ENCODE peak calls at places on chromosomes 12 and 14, in eight cellular contexts. U is Panc1; W is heart left ventricle; P is CD4-positive, alpha-beta T cell; K is stomach; A is adrenal gland; J is heart right ventricle; S is SK-N-SH. B is an unnamed sample. For H3K9me3, the result is how much of the 10 kb centered on the place peaks cover.

GRCh38 chr14:89614009-89614691 is 197.1 kb upstream of the FOXN3 start:
- DNase-seq in U (no peak), W (no peak), P (no peak), K (no peak), A (no peak), J (no peak), S (no peak), B (no peak)

GRCh38 chr14:68573126-68573525 is 219.7 kb downstream of the ZFP36L1 start:
- DNase-seq in U (no peak), W (no peak), P (no peak), K (no peak), A (no peak), J (no peak), S (no peak), B (no peak)

GRCh38 chr12:86683568-86683991 is 427.4 kb upstream of the MGAT4C start:
- DNase-seq in U (no peak), W (no peak), P (no peak), K (no peak), A (no peak), J (no peak), S (no peak), B (no peak)

GRCh38 chr12:91985002-91985767 is 160.5 kb downstream of the BTG1 start:
- DNase-seq in U (no peak), W (no peak), P (no peak), K (no peak), A (no peak), J (no peak), S (no peak), B (no peak)

GRCh38 chr12:75097003-75097402 is 112.6 kb downstream of the KCNC2 start:
- DNase-seq in U (no peak), W (no peak), P (no peak), K (no peak), A (no peak), J (no peak), S (no peak), B (no peak)

GRCh38 chr12:108657130-108657745 is 23.5 kb upstream of the SELPLG start:
- DNase-seq in U (no peak), W (no peak), P (no peak), K (no peak), A (no peak), J (no peak), S (no peak), B (no peak)

GRCh38 chr12:52798671-52799497 is 3.0 kb upstream of the KRT3 start:
- DNase-seq in U (peak), W (no peak), P (no peak), K (no peak), A (no peak), J (no peak), S (no peak), B (no peak)

GRCh38 chr12:49301759-49302158 is 6.8 kb downstream of the PRPH start:
- DNase-seq in U (no peak), W (no peak), P (no peak), K (no peak), A (no peak), J (no peak), S (no peak), B (no peak)

GRCh38 chr12:51009038-51009437 is 17.1 kb downstream of the SLC11A2 start:
- DNase-seq in U (no peak), W (peak), P (peak), K (peak), A (peak), J (peak), S (no peak), B (peak)

GRCh38 chr12:40058721-40059190 is 47.1 kb downstream of the SLC2A13 start:
- DNase-seq in U (no peak), W (no peak), P (no peak), K (no peak), A (no peak), J (no peak), S (no peak), B (no peak)

GRCh38 chr12:120054293-120054692 is 62.3 kb downstream of the RAB35 start:
- DNase-seq in U (no peak), W (no peak), P (no peak), K (no peak), A (no peak), J (no peak), S (no peak), B (no peak)

GRCh38 chr12:120662879-120663278 is 22.5 kb downstream of the CABP1 start:
- DNase-seq in U (no peak), W (no peak), P (no peak), K (no peak), A (no peak), J (no peak), S (no peak), B (no peak)

GRCh38 chr12:2944401-2945047 is 14.7 kb upstream of the TEAD4 start:
- DNase-seq in U (no peak), W (no peak), P (peak), K (peak), A (peak), J (peak), S (peak), B (peak)

GRCh38 chr14:92122761-92123160 is 992 bp downstream of the CPSF2 start:
- DNase-seq in U (no peak), W (no peak), P (no peak), K (no peak), A (no peak), J (no peak), S (no peak), B (no peak)
- H3K27ac ChIP-seq in U (peak), W (peak), P (no peak), K (peak), A (peak), J (peak), S (no peak), B (peak)

DNA sequence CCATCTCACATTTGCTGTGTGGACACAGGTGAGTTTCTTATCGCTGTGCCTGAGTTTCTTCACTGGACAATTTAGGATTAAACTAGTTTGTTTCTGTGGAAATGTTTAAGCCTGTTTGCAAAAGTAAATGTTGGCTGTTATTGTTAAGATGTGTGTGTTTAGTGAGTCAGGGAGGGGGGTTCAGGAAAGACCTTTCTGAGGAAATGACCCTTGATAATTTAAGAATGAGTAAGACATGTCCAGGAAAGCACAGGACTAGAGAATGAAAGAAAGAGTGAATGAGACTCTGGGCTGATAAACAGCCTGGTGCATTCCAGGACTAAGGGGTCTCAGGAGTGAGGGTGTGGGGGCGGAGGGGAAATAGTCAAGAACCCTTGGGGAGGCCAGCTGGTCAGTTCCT is 1005.2 kb downstream of the VRK1 start:
- DNase-seq in U (no peak), W (no peak), P (no peak), K (no peak), A (no peak), J (no peak), S (no peak), B (no peak)
- H3K9me3 ChIP-seq in U (under half), W (under half), P (under half), K (under half), A (under half), J (under half), S (under half), B (under half)

DNA sequence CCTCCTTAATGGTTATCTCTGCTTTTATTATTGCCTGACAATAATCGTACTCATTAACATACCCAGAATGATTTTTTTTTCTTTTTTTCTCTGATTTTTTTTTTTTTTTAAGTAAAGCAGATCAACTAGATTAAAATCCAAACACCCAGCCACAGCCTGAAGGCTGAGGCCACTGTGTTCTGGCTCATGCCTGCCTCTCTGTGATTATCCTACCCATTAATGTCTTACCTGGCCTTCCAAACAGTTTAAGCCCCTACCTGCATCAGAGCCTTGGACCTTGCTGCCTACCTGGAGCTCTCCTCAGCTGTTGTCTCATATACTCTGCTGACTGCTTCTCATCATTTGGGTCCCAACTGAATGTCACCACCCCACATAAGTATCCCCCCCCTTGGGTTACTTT is 6.8 kb upstream of the TMED10 start:
- DNase-seq in U (no peak), W (no peak), P (no peak), K (no peak), A (no peak), J (no peak), S (no peak), B (no peak)
- H3K27ac ChIP-seq in U (no peak), W (no peak), P (no peak), K (no peak), A (peak), J (no peak), S (peak), B (no peak)

DNA sequence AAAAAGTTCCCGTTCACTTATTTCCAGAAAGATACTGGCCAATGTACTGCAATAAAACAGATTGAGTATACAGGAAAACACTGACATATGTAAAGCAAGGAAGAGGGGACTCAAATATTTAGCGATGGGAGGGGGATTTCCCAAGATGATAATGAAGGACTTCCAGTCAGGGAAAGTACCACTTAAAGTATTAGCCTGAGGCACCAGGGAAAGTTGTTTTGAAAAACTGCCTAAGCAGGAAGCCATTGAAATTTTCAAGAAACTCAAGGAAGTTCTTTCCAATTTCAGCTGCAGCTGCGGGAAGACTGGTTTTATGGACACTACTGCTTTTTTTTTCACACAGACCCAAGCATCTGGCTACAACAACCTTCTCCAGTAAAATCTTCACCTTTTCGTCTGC is 1007.5 kb upstream of the NOVA1 start:
- DNase-seq in U (no peak), W (no peak), P (no peak), K (no peak), A (no peak), J (no peak), S (no peak), B (no peak)
- H3K9me3 ChIP-seq in U (under half), W (under half), P (under half), K (under half), A (under half), J (under half), S (under half), B (under half)

DNA sequence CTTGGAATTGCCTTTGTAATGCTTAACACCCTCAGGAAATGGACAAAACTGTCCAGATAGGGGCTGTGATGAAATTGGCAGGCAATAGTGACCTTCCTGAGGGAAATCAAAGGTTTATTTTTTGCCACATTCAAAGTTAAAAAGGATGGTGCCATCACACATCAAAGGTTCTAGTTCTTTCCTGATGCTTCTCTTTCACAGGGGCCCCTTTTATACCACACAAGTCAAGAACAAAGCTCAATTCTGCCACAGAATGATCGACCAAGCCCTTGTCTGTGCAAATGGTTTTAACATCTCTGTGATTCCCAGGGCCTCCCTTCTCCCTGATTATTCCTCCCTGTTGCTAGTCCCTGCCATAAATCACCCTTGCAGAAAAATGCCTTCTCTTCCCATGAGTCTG is 22.6 kb downstream of the SMCO2 start:
- DNase-seq in U (no peak), W (no peak), P (no peak), K (no peak), A (no peak), J (no peak), S (no peak), B (no peak)
- H3K27ac ChIP-seq in U (no peak), W (no peak), P (no peak), K (no peak), A (no peak), J (no peak), S (no peak), B (no peak)

GRCh38 chr12:101327054-101327453 is 47.1 kb downstream of the UTP20 start:
- DNase-seq in U (no peak), W (no peak), P (no peak), K (no peak), A (no peak), J (no peak), S (no peak), B (no peak)
- H3K9me3 ChIP-seq in U (under half), W (under half), P (under half), K (under half), A (under half), J (under half), S (under half), B (under half)

DNA sequence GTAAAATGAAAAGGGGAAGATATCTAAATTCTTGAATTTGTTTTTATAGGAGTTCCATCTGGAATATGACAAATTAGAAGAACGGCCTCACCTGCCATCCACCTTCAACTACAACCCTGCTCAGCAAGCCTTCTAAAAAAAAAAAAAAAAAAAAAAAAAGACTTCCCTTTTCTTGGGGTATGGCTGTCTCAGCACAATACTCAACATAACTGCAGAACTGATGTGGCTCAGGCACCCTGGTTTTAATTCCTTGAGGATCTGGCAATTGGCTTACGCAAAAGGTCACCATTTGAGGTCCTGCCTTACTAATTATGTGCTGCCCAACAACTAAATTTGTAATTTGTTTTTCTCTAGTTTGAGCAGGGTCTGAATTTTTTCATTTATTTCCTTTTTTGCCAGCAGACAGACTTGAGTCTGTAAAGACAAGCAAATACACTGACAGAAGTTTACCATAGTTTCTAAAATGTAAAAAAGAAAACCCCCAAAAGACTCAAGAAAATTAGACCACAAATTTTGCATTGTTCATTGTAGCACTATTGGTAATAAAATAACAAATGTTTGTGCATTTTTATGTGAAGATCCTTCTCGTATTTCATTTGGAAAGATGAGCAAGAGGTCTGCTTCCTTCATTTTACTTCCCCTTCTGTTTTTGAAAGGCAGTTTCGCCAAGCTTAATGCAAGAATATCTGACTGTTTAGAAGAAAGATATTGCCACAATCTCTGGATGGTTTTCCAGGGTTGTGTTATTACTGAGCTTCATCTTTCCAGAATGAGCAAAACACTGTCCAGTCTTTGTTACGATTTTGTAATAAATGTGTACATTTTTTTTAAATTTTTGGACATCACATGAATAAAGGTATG is 12.1 kb upstream of the KCNMB4 start:
- DNase-seq in U (no peak), W (no peak), P (no peak), K (no peak), A (no peak), J (no peak), S (no peak), B (no peak)
- H3K27ac ChIP-seq in U (no peak), W (no peak), P (no peak), K (no peak), A (no peak), J (no peak), S (no peak), B (no peak)

GRCh38 chr14:104129556-104129955 is 8.8 kb upstream of the KIF26A start:
- DNase-seq in U (no peak), W (no peak), P (no peak), K (no peak), A (no peak), J (no peak), S (no peak), B (no peak)
- H3K9me3 ChIP-seq in U (under half), W (under half), P (under half), K (under half), A (under half), J (under half), S (under half), B (under half)

GRCh38 chr14:23061995-23062394 is 4.7 kb upstream of the CDH24 start:
- DNase-seq in U (peak), W (no peak), P (no peak), K (peak), A (peak), J (no peak), S (no peak), B (no peak)

GRCh38 chr14:23057757-23058653 is 685 bp upstream of the CDH24 start:
- DNase-seq in U (peak), W (peak), P (peak), K (peak), A (peak), J (peak), S (peak), B (peak)

GRCh38 chr14:23063601-23064000 is 6.3 kb upstream of the CDH24 start:
- DNase-seq in U (no peak), W (no peak), P (no peak), K (no peak), A (no peak), J (no peak), S (no peak), B (no peak)

GRCh38 chr14:23058654-23059504 is 1.6 kb upstream of the CDH24 start:
- DNase-seq in U (no peak), W (no peak), P (no peak), K (no peak), A (no peak), J (no peak), S (no peak), B (no peak)

DNA sequence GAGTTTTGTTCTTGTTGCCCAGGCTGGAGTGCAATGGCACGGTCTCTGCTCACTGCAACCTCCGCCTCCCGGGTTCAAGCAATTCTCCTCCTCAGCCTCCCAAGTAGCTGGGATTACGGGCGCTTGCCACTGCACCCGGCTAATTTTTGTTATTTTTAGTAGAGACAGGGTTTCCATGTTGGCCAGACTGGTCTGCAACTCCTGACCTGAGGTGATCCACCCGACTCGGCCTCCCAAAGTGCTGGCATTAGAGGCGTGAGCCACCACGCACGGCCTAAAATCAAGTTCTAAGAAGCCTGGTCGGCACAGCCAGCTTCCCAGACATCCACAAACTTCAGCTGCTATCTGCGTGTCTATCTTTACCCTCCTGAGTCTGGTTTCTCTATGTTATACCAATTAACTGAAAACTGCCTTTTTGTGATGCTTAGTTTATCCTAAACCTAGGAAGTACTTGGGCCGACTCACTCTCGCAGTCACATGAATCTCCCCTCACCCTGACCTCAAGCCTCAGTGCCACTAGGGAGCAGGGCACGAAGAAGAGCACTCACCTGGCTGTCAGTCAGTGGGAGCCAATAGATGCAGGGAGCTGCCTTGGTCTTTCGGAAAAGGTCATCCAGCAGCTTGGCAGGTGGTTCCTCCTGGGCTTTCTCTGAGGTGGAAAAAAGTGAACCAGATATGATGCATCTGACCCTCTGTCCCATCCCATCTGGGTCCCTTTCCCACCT is 3.4 kb upstream of the CDH24 start:
- DNase-seq in U (no peak), W (no peak), P (no peak), K (no peak), A (no peak), J (no peak), S (no peak), B (no peak)
- H3K27ac ChIP-seq in U (no peak), W (no peak), P (peak), K (peak), A (peak), J (no peak), S (no peak), B (no peak)

B was measured in CD8-positive, alpha-beta memory T cell.